ENCODE peak calls at places on chromosomes 2 and 18, in ten cellular contexts. One of them, this sample, is unnamed.

GRCh38 chr2:240339411-240340360 is 95.8 kb upstream of the GPC1 start:
- DNase-seq in SK-N-SH: no peak
- DNase-seq in K562: no peak
- DNase-seq in H1: no peak
- DNase-seq in HCT116: no peak
- DNase-seq in GM23338: no peak
- DNase-seq in HL-60: no peak
- DNase-seq in spleen: no peak
- DNase-seq in GM12891: no peak
- DNase-seq in breast epithelium: no peak
- DNase-seq in this sample: no peak

GRCh38 chr2:185522472-185522871 is 216.1 kb upstream of the FSIP2 start:
- DNase-seq in SK-N-SH: no peak
- DNase-seq in K562: no peak
- DNase-seq in H1: no peak
- DNase-seq in HCT116: no peak
- DNase-seq in GM23338: peak; percentile 22
- DNase-seq in HL-60: no peak
- DNase-seq in spleen: no peak
- DNase-seq in GM12891: no peak
- DNase-seq in breast epithelium: no peak
- DNase-seq in this sample: peak; percentile 8

GRCh38 chr2:46847185-46847710 is 68.4 kb downstream of the MCFD2 start:
- DNase-seq in SK-N-SH: peak; percentile 91
- DNase-seq in K562: no peak
- DNase-seq in H1: no peak
- DNase-seq in HCT116: no peak
- DNase-seq in GM23338: no peak
- DNase-seq in HL-60: no peak
- DNase-seq in spleen: no peak
- DNase-seq in GM12891: no peak
- DNase-seq in breast epithelium: peak; percentile 96
- DNase-seq in this sample: peak; percentile 77

GRCh38 chr18:40929389-40929788 is 1025.6 kb upstream of the PIK3C3 start:
- DNase-seq in SK-N-SH: peak; percentile 49
- DNase-seq in K562: no peak
- DNase-seq in H1: no peak
- DNase-seq in HCT116: no peak
- DNase-seq in GM23338: no peak
- DNase-seq in HL-60: no peak
- DNase-seq in spleen: no peak
- DNase-seq in GM12891: no peak
- DNase-seq in breast epithelium: no peak
- DNase-seq in this sample: no peak

GRCh38 chr2:1995086-1995485 is 250.8 kb upstream of the PXDN start:
- DNase-seq in SK-N-SH: no peak
- DNase-seq in K562: no peak
- DNase-seq in H1: no peak
- DNase-seq in HCT116: no peak
- DNase-seq in GM23338: no peak
- DNase-seq in HL-60: no peak
- DNase-seq in spleen: no peak
- DNase-seq in GM12891: no peak
- DNase-seq in breast epithelium: no peak
- DNase-seq in this sample: no peak

GRCh38 chr2:165594935-165595255 is 125.4 kb downstream of the CSRNP3 start:
- DNase-seq in SK-N-SH: no peak
- DNase-seq in K562: no peak
- DNase-seq in H1: no peak
- DNase-seq in HCT116: no peak
- DNase-seq in GM23338: no peak
- DNase-seq in HL-60: peak; percentile 14
- DNase-seq in spleen: no peak
- DNase-seq in GM12891: peak; percentile 9
- DNase-seq in breast epithelium: no peak
- DNase-seq in this sample: no peak

GRCh38 chr2:118527571-118527970 is 319.9 kb downstream of the EN1 start:
- DNase-seq in SK-N-SH: no peak
- DNase-seq in K562: no peak
- DNase-seq in H1: no peak
- DNase-seq in HCT116: no peak
- DNase-seq in GM23338: no peak
- DNase-seq in HL-60: no peak
- DNase-seq in spleen: no peak
- DNase-seq in GM12891: no peak
- DNase-seq in breast epithelium: no peak
- DNase-seq in this sample: no peak

GRCh38 chr18:76459687-76460350 is 35.2 kb downstream of the ZNF516 start:
- DNase-seq in SK-N-SH: no peak
- DNase-seq in K562: no peak
- DNase-seq in H1: no peak
- DNase-seq in HCT116: peak; percentile 15
- DNase-seq in GM23338: no peak
- DNase-seq in HL-60: no peak
- DNase-seq in spleen: no peak
- DNase-seq in GM12891: no peak
- DNase-seq in breast epithelium: peak; percentile 82
- DNase-seq in this sample: no peak

GRCh38 chr18:29060349-29060748 is 883.4 kb upstream of the CDH2 start:
- DNase-seq in SK-N-SH: no peak
- DNase-seq in K562: no peak
- DNase-seq in H1: no peak
- DNase-seq in HCT116: no peak
- DNase-seq in GM23338: no peak
- DNase-seq in HL-60: no peak
- DNase-seq in spleen: no peak
- DNase-seq in GM12891: no peak
- DNase-seq in breast epithelium: no peak
- DNase-seq in this sample: no peak

GRCh38 chr18:35030234-35030989 is 10.8 kb upstream of the MAPRE2 start:
- DNase-seq in SK-N-SH: no peak
- DNase-seq in K562: no peak
- DNase-seq in H1: no peak
- DNase-seq in HCT116: no peak
- DNase-seq in GM23338: no peak
- DNase-seq in HL-60: no peak
- DNase-seq in spleen: no peak
- DNase-seq in GM12891: no peak
- DNase-seq in breast epithelium: no peak
- DNase-seq in this sample: no peak

GRCh38 chr2:174924061-174924693 is 81.0 kb downstream of the CHN1 start:
- DNase-seq in SK-N-SH: no peak
- DNase-seq in K562: no peak
- DNase-seq in H1: no peak
- DNase-seq in HCT116: no peak
- DNase-seq in GM23338: peak; percentile 47
- DNase-seq in HL-60: no peak
- DNase-seq in spleen: no peak
- DNase-seq in GM12891: no peak
- DNase-seq in breast epithelium: no peak
- DNase-seq in this sample: no peak

GRCh38 chr2:61762292-61762691 is 91.6 kb downstream of the FAM161A start:
- DNase-seq in SK-N-SH: no peak
- DNase-seq in K562: no peak
- DNase-seq in H1: no peak
- DNase-seq in HCT116: no peak
- DNase-seq in GM23338: no peak
- DNase-seq in HL-60: no peak
- DNase-seq in spleen: no peak
- DNase-seq in GM12891: no peak
- DNase-seq in breast epithelium: no peak
- DNase-seq in this sample: no peak

GRCh38 chr2:226673314-226673723 is 126.3 kb downstream of the IRS1 start:
- DNase-seq in SK-N-SH: no peak
- DNase-seq in K562: no peak
- DNase-seq in H1: no peak
- DNase-seq in HCT116: peak; percentile 98
- DNase-seq in GM23338: no peak
- DNase-seq in HL-60: no peak
- DNase-seq in spleen: no peak
- DNase-seq in GM12891: no peak
- DNase-seq in breast epithelium: no peak
- DNase-seq in this sample: no peak

GRCh38 chr2:94880507-94880906 is 9.3 kb downstream of the TEKT4 start:
- DNase-seq in SK-N-SH: no peak
- DNase-seq in K562: no peak
- DNase-seq in H1: no peak
- DNase-seq in HCT116: no peak
- DNase-seq in GM23338: no peak
- DNase-seq in HL-60: no peak
- DNase-seq in spleen: peak; percentile 59
- DNase-seq in GM12891: no peak
- DNase-seq in breast epithelium: no peak
- DNase-seq in this sample: no peak

GRCh38 chr2:237497009-237497819 is 10.2 kb downstream of the MLPH start:
- DNase-seq in SK-N-SH: no peak
- DNase-seq in K562: no peak
- DNase-seq in H1: no peak
- DNase-seq in HCT116: no peak
- DNase-seq in GM23338: peak; percentile 51
- DNase-seq in HL-60: no peak
- DNase-seq in spleen: no peak
- DNase-seq in GM12891: no peak
- DNase-seq in breast epithelium: no peak
- DNase-seq in this sample: no peak

GRCh38 chr2:218223046-218223445 is 6.1 kb downstream of the ARPC2 start:
- DNase-seq in SK-N-SH: no peak
- DNase-seq in K562: no peak
- DNase-seq in H1: no peak
- DNase-seq in HCT116: no peak
- DNase-seq in GM23338: no peak
- DNase-seq in HL-60: no peak
- DNase-seq in spleen: no peak
- DNase-seq in GM12891: no peak
- DNase-seq in breast epithelium: no peak
- DNase-seq in this sample: no peak

GRCh38 chr2:218218409-218219185 is 1.6 kb downstream of the ARPC2 start:
- DNase-seq in SK-N-SH: peak; percentile 58
- DNase-seq in K562: no peak
- DNase-seq in H1: no peak
- DNase-seq in HCT116: no peak
- DNase-seq in GM23338: no peak
- DNase-seq in HL-60: peak; percentile 54
- DNase-seq in spleen: no peak
- DNase-seq in GM12891: no peak
- DNase-seq in breast epithelium: no peak
- DNase-seq in this sample: no peak

GRCh38 chr2:218224206-218224605 is 7.2 kb downstream of the ARPC2 start:
- DNase-seq in SK-N-SH: no peak
- DNase-seq in K562: no peak
- DNase-seq in H1: no peak
- DNase-seq in HCT116: no peak
- DNase-seq in GM23338: no peak
- DNase-seq in HL-60: no peak
- DNase-seq in spleen: no peak
- DNase-seq in GM12891: no peak
- DNase-seq in breast epithelium: no peak
- DNase-seq in this sample: no peak

GRCh38 chr2:218219934-218220333 is 2.9 kb downstream of the ARPC2 start:
- DNase-seq in SK-N-SH: no peak
- DNase-seq in K562: no peak
- DNase-seq in H1: no peak
- DNase-seq in HCT116: no peak
- DNase-seq in GM23338: no peak
- DNase-seq in HL-60: peak; percentile 19
- DNase-seq in spleen: no peak
- DNase-seq in GM12891: no peak
- DNase-seq in breast epithelium: no peak
- DNase-seq in this sample: no peak

DNA sequence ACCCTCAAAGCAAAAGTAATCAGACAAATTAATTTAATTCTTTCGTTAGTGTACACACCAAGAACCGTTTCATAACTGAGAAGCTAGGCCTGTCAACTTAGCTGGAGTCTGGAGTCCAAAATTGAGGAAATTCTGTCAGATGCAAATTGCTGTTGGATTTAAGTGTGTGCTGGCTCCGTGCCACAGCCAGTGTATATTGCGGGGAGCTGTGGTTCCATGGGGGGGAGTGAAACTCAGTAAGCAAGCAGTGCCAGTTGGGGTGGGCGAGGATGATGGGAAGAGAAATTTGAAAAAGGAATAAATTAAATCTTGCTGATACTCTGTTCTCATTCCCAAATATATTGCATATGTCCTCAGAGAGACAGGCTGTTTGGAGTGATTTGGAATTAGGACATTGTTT is 4.0 kb downstream of the ARPC2 start:
- DNase-seq in SK-N-SH: peak; percentile 9
- DNase-seq in K562: no peak
- DNase-seq in H1: no peak
- DNase-seq in HCT116: no peak
- DNase-seq in GM23338: no peak
- DNase-seq in HL-60: peak; percentile 21
- DNase-seq in spleen: no peak
- DNase-seq in GM12891: no peak
- DNase-seq in breast epithelium: no peak
- DNase-seq in this sample: no peak
- TF ChIP-seq POLR2AphosphoS5 in SK-N-SH: no peak
- TF ChIP-seq POLR2AphosphoS5 in K562: no peak
- TF ChIP-seq POLR2AphosphoS5 in H1: no peak
- TF ChIP-seq POLR2AphosphoS5 in HCT116: no peak
- TF ChIP-seq POLR2AphosphoS5 in GM23338: no peak
- TF ChIP-seq POLR2AphosphoS5 in HL-60: no peak
- TF ChIP-seq POLR2AphosphoS5 in spleen: no peak
- TF ChIP-seq POLR2AphosphoS5 in GM12891: no peak
- TF ChIP-seq POLR2AphosphoS5 in breast epithelium: no peak
- TF ChIP-seq POLR2AphosphoS5 in this sample: no peak

GRCh38 chr2:26724004-26724750 is 31.7 kb downstream of the KCNK3 start:
- DNase-seq in SK-N-SH: no peak
- DNase-seq in K562: peak; percentile 82
- DNase-seq in H1: no peak
- DNase-seq in HCT116: peak; percentile 93
- DNase-seq in GM23338: no peak
- DNase-seq in HL-60: no peak
- DNase-seq in spleen: no peak
- DNase-seq in GM12891: no peak
- DNase-seq in breast epithelium: peak; percentile 34
- DNase-seq in this sample: peak; percentile 36
- TF ChIP-seq POLR2AphosphoS5 in SK-N-SH: no peak
- TF ChIP-seq POLR2AphosphoS5 in K562: no peak
- TF ChIP-seq POLR2AphosphoS5 in H1: no peak
- TF ChIP-seq POLR2AphosphoS5 in HCT116: peak; percentile 72
- TF ChIP-seq POLR2AphosphoS5 in GM23338: no peak
- TF ChIP-seq POLR2AphosphoS5 in HL-60: no peak
- TF ChIP-seq POLR2AphosphoS5 in spleen: peak; percentile 81
- TF ChIP-seq POLR2AphosphoS5 in GM12891: no peak
- TF ChIP-seq POLR2AphosphoS5 in breast epithelium: no peak
- TF ChIP-seq POLR2AphosphoS5 in this sample: no peak

GRCh38 chr18:73316513-73316912 is 448.7 kb upstream of the NETO1 start:
- DNase-seq in SK-N-SH: no peak
- DNase-seq in K562: no peak
- DNase-seq in H1: no peak
- DNase-seq in HCT116: no peak
- DNase-seq in GM23338: no peak
- DNase-seq in HL-60: no peak
- DNase-seq in spleen: no peak
- DNase-seq in GM12891: no peak
- DNase-seq in breast epithelium: no peak
- DNase-seq in this sample: no peak
- TF ChIP-seq POLR2AphosphoS5 in SK-N-SH: no peak
- TF ChIP-seq POLR2AphosphoS5 in K562: no peak
- TF ChIP-seq POLR2AphosphoS5 in H1: no peak
- TF ChIP-seq POLR2AphosphoS5 in HCT116: no peak
- TF ChIP-seq POLR2AphosphoS5 in GM23338: no peak
- TF ChIP-seq POLR2AphosphoS5 in HL-60: no peak
- TF ChIP-seq POLR2AphosphoS5 in spleen: no peak
- TF ChIP-seq POLR2AphosphoS5 in GM12891: no peak
- TF ChIP-seq POLR2AphosphoS5 in breast epithelium: no peak
- TF ChIP-seq POLR2AphosphoS5 in this sample: no peak

GRCh38 chr2:142991295-142991694 is 113.8 kb downstream of the KYNU start:
- DNase-seq in SK-N-SH: no peak
- DNase-seq in K562: no peak
- DNase-seq in H1: no peak
- DNase-seq in HCT116: no peak
- DNase-seq in GM23338: no peak
- DNase-seq in HL-60: no peak
- DNase-seq in spleen: no peak
- DNase-seq in GM12891: no peak
- DNase-seq in breast epithelium: no peak
- DNase-seq in this sample: no peak
- TF ChIP-seq POLR2AphosphoS5 in SK-N-SH: no peak
- TF ChIP-seq POLR2AphosphoS5 in K562: no peak
- TF ChIP-seq POLR2AphosphoS5 in H1: no peak
- TF ChIP-seq POLR2AphosphoS5 in HCT116: no peak
- TF ChIP-seq POLR2AphosphoS5 in GM23338: no peak
- TF ChIP-seq POLR2AphosphoS5 in HL-60: no peak
- TF ChIP-seq POLR2AphosphoS5 in spleen: no peak
- TF ChIP-seq POLR2AphosphoS5 in GM12891: no peak
- TF ChIP-seq POLR2AphosphoS5 in breast epithelium: no peak
- TF ChIP-seq POLR2AphosphoS5 in this sample: no peak

This sample was measured in HepG2.